ENCODE peak calls at places on chromosomes 5 and 9, in eight cellular contexts. W, F, I, N, Y, S, T and L are unnamed samples.

GRCh38 chr5:145568581-145568980 is 266.6 kb downstream of the PRELID2 start:
- DNase-seq in W (no peak), F (peak), I (no peak), N (no peak), Y (peak), S (no peak), T (no peak), L (no peak)

GRCh38 chr5:134139891-134140469 is 25.5 kb downstream of the TCF7 start:
- DNase-seq in W (no peak), F (no peak), I (no peak), N (no peak), Y (no peak), S (peak), T (no peak), L (peak)

GRCh38 chr5:34790087-34790486 is 48.9 kb upstream of the TTC23L start:
- DNase-seq in W (no peak), F (peak), I (no peak), N (no peak), Y (no peak), S (no peak), T (no peak), L (no peak)

GRCh38 chr9:124132671-124133147 is 121.1 kb downstream of the LHX2 start:
- DNase-seq in W (no peak), F (no peak), I (no peak), N (no peak), Y (no peak), S (no peak), T (no peak), L (no peak)

GRCh38 chr5:158174918-158175663 is 316.1 kb upstream of the CLINT1 start:
- DNase-seq in W (peak), F (peak), I (no peak), N (peak), Y (peak), S (peak), T (peak), L (peak)

GRCh38 chr9:131627846-131628820 is 82.8 kb downstream of the PRRT1B start:
- DNase-seq in W (peak), F (no peak), I (no peak), N (peak), Y (peak), S (peak), T (no peak), L (peak)

GRCh38 chr9:27558307-27558706 is 15.0 kb downstream of the C9orf72 start:
- DNase-seq in W (no peak), F (no peak), I (no peak), N (no peak), Y (no peak), S (no peak), T (no peak), L (no peak)

GRCh38 chr9:21974542-21975409 is 19.4 kb downstream of the CDKN2A start:
- DNase-seq in W (peak), F (peak), I (no peak), N (no peak), Y (peak), S (no peak), T (no peak), L (no peak)

GRCh38 chr9:4661165-4662095 is 664 bp upstream of the PLPP6 start:
- DNase-seq in W (no peak), F (no peak), I (no peak), N (no peak), Y (no peak), S (no peak), T (no peak), L (no peak)

GRCh38 chr5:169826618-169827017 is 153.7 kb downstream of the INSYN2B start:
- DNase-seq in W (no peak), F (no peak), I (no peak), N (no peak), Y (peak), S (no peak), T (no peak), L (no peak)

GRCh38 chr5:168472329-168472728 is 13.9 kb upstream of the RARS1 start:
- DNase-seq in W (no peak), F (no peak), I (no peak), N (no peak), Y (peak), S (no peak), T (peak), L (no peak)

GRCh38 chr5:178077751-178078150 is 35.6 kb upstream of the N4BP3 start:
- DNase-seq in W (no peak), F (no peak), I (no peak), N (no peak), Y (no peak), S (no peak), T (no peak), L (no peak)

GRCh38 chr9:129343697-129344375 is 165.8 kb upstream of the IER5L start:
- DNase-seq in W (no peak), F (no peak), I (no peak), N (peak), Y (no peak), S (no peak), T (peak), L (no peak)

GRCh38 chr5:83000448-83000847 is 76.7 kb downstream of the TMEM167A start:
- DNase-seq in W (no peak), F (no peak), I (no peak), N (no peak), Y (peak), S (no peak), T (no peak), L (no peak)

GRCh38 chr5:178546675-178547033 is 43.5 kb downstream of the COL23A1 start:
- DNase-seq in W (no peak), F (no peak), I (no peak), N (peak), Y (no peak), S (no peak), T (no peak), L (no peak)

GRCh38 chr9:131402073-131402472 is 8.2 kb downstream of the PRRC2B start:
- DNase-seq in W (no peak), F (no peak), I (no peak), N (peak), Y (no peak), S (no peak), T (peak), L (no peak)

GRCh38 chr9:113223963-113224362 is 2.6 kb downstream of the SLC31A1 start:
- DNase-seq in W (no peak), F (no peak), I (no peak), N (no peak), Y (no peak), S (no peak), T (no peak), L (no peak)

GRCh38 chr5:148465381-148466290 is 81.9 kb downstream of the FBXO38 start:
- DNase-seq in W (no peak), F (no peak), I (no peak), N (no peak), Y (no peak), S (no peak), T (no peak), L (no peak)

GRCh38 chr9:27162045-27162444 is 53.0 kb downstream of the TEK start:
- DNase-seq in W (no peak), F (no peak), I (no peak), N (no peak), Y (peak), S (no peak), T (no peak), L (no peak)

GRCh38 chr5:45695680-45696093 is 493 bp downstream of the HCN1 start:
- DNase-seq in W (no peak), F (no peak), I (no peak), N (peak), Y (no peak), S (no peak), T (no peak), L (no peak)

GRCh38 chr9:21505425-21506179 is 23.5 kb upstream of the IFNE start:
- DNase-seq in W (no peak), F (no peak), I (no peak), N (no peak), Y (peak), S (no peak), T (no peak), L (no peak)

GRCh38 chr9:112029921-112030444 is 133.4 kb downstream of the UGCG start:
- DNase-seq in W (no peak), F (no peak), I (no peak), N (no peak), Y (no peak), S (no peak), T (peak), L (no peak)

GRCh38 chr9:33076031-33076359 is 479 bp downstream of the SMU1 start:
- DNase-seq in W (no peak), F (no peak), I (no peak), N (no peak), Y (no peak), S (no peak), T (no peak), L (no peak)

GRCh38 chr5:71891856-71892255 is 172.8 kb downstream of the CARTPT start:
- DNase-seq in W (no peak), F (no peak), I (no peak), N (no peak), Y (peak), S (no peak), T (peak), L (no peak)